ENCODE peak calls at places on chromosomes 16 and 17, in ten cellular contexts. V is mammary epithelial cell; P is GM23338; I is iris pigment epithelial cell; M is T-helper 17 cell; W is activated effector memory CD4-positive, alpha-beta T cell treated with Interleukin-2 at 50 U/mL for 16 hours; G is AG04450; U is progenitor cell of endocrine pancreas; A is putamen; E is NCI-H1092 treated with DMSO at 0.1 percent for 48 hours. C is an unnamed sample.
A peak's percentile ranks its signal among the peaks of the same experiment; 100 is the strongest.

GRCh38 chr17:44636562-44636961 is 19.7 kb upstream of the MEIOC start:
- DNase-seq in V (peak; percentile 12), P (peak; percentile 41), I (peak; percentile 62), M (no peak), W (no peak), G (peak; percentile 26), U (no peak), A (no peak), E (peak; percentile 61), C (peak; percentile 28)

GRCh38 chr16:27723711-27724490 is 174.0 kb downstream of the KATNIP start:
- DNase-seq in V (no peak), P (no peak), I (no peak), M (no peak), W (no peak), G (no peak), U (no peak), A (no peak), E (peak; percentile 10), C (no peak)

GRCh38 chr17:21199311-21199710 is 14.7 kb downstream of the TMEM11 start:
- DNase-seq in V (no peak), P (peak; percentile 78), I (peak; percentile 92), M (no peak), W (no peak), G (no peak), U (no peak), A (no peak), E (no peak), C (no peak)

GRCh38 chr16:56990407-56991286 is 1.3 kb downstream of the NLRC5 start:
- DNase-seq in V (no peak), P (no peak), I (no peak), M (no peak), W (no peak), G (no peak), U (no peak), A (no peak), E (no peak), C (no peak)

GRCh38 chr17:45394001-45394912 is 38.4 kb downstream of the ARHGAP27 start:
- DNase-seq in V (no peak), P (no peak), I (no peak), M (no peak), W (no peak), G (no peak), U (no peak), A (no peak), E (no peak), C (no peak)

GRCh38 chr16:4313563-4314531 is 2.0 kb upstream of the GLIS2 start:
- DNase-seq in V (no peak), P (peak; percentile 86), I (no peak), M (no peak), W (no peak), G (no peak), U (peak; percentile 77), A (no peak), E (no peak), C (no peak)

GRCh38 chr17:74176546-74177001 is 26.9 kb upstream of the RPL38 start:
- DNase-seq in V (peak; percentile 52), P (peak; percentile 88), I (peak; percentile 65), M (no peak), W (peak; percentile 7), G (no peak), U (peak; percentile 60), A (peak; percentile 35), E (peak; percentile 77), C (peak; percentile 29)

GRCh38 chr17:7840875-7841274 is 6.9 kb downstream of the KDM6B start:
- DNase-seq in V (no peak), P (no peak), I (no peak), M (no peak), W (no peak), G (no peak), U (no peak), A (no peak), E (no peak), C (no peak)

GRCh38 chr17:41404024-41404651 is 6.7 kb upstream of the KRT31 start:
- DNase-seq in V (peak; percentile 100), P (no peak), I (peak; percentile 95), M (no peak), W (peak; percentile 12), G (peak; percentile 69), U (no peak), A (no peak), E (no peak), C (no peak)

GRCh38 chr16:29645699-29646187 is 17.3 kb upstream of the SPN start:
- DNase-seq in V (no peak), P (peak; percentile 65), I (peak; percentile 16), M (no peak), W (no peak), G (no peak), U (no peak), A (no peak), E (no peak), C (no peak)

GRCh38 chr16:51326131-51326856 is 175.2 kb upstream of the SALL1 start:
- DNase-seq in V (peak; percentile 80), P (no peak), I (peak; percentile 77), M (no peak), W (no peak), G (peak; percentile 58), U (no peak), A (peak; percentile 79), E (no peak), C (peak; percentile 21)

GRCh38 chr17:40358323-40359038 is 6.1 kb downstream of the GJD3 start:
- DNase-seq in V (peak; percentile 70), P (peak; percentile 94), I (peak; percentile 82), M (peak; percentile 80), W (peak; percentile 80), G (peak; percentile 67), U (peak; percentile 88), A (peak; percentile 73), E (peak; percentile 75), C (peak; percentile 67)

GRCh38 chr17:58252141-58252540 is 13.8 kb downstream of the LPO start:
- DNase-seq in V (no peak), P (no peak), I (no peak), M (no peak), W (no peak), G (no peak), U (no peak), A (no peak), E (no peak), C (no peak)

GRCh38 chr17:17675925-17676534 is 5.2 kb upstream of the RAI1 start:
- DNase-seq in V (peak; percentile 99), P (peak; percentile 71), I (no peak), M (no peak), W (no peak), G (no peak), U (no peak), A (no peak), E (no peak), C (no peak)

GRCh38 chr17:1808649-1809048 is 21.1 kb downstream of the SMYD4 start:
- DNase-seq in V (no peak), P (no peak), I (no peak), M (no peak), W (no peak), G (no peak), U (no peak), A (no peak), E (no peak), C (no peak)

GRCh38 chr17:4175921-4176802 is 33.2 kb downstream of the CYB5D2 start:
- DNase-seq in V (no peak), P (no peak), I (peak; percentile 78), M (no peak), W (peak; percentile 31), G (no peak), U (no peak), A (no peak), E (no peak), C (no peak)

GRCh38 chr17:56939869-56940484 is 20.9 kb downstream of the COIL start:
- DNase-seq in V (peak; percentile 32), P (peak; percentile 93), I (peak; percentile 53), M (no peak), W (no peak), G (peak; percentile 20), U (no peak), A (no peak), E (peak; percentile 38), C (no peak)

GRCh38 chr17:16282522-16282921 is 65.5 kb downstream of the PIGL start:
- DNase-seq in V (peak; percentile 80), P (no peak), I (peak; percentile 86), M (no peak), W (no peak), G (peak; percentile 66), U (no peak), A (no peak), E (no peak), C (no peak)

GRCh38 chr17:64187093-64187895 is 57.4 kb upstream of the ERN1 start:
- DNase-seq in V (no peak), P (no peak), I (no peak), M (no peak), W (no peak), G (no peak), U (no peak), A (no peak), E (no peak), C (no peak)

GRCh38 chr17:10136258-10136981 is 62.0 kb downstream of the GAS7 start:
- DNase-seq in V (no peak), P (no peak), I (no peak), M (no peak), W (no peak), G (no peak), U (no peak), A (no peak), E (no peak), C (no peak)

GRCh38 chr17:18217412-18218015 is 7.9 kb upstream of the LLGL1 start:
- DNase-seq in V (peak; percentile 34), P (peak; percentile 86), I (peak; percentile 48), M (peak; percentile 56), W (peak; percentile 60), G (no peak), U (peak; percentile 78), A (no peak), E (peak; percentile 27), C (no peak)

GRCh38 chr17:40612510-40613244 is 34.9 kb downstream of the SMARCE1 start:
- DNase-seq in V (peak; percentile 21), P (no peak), I (no peak), M (peak; percentile 41), W (peak; percentile 64), G (no peak), U (no peak), A (peak; percentile 49), E (no peak), C (no peak)

GRCh38 chr16:63922563-63922962 is 1199.3 kb downstream of the CDH11 start:
- DNase-seq in V (no peak), P (no peak), I (no peak), M (no peak), W (no peak), G (no peak), U (no peak), A (no peak), E (no peak), C (no peak)

GRCh38 chr17:57356153-57356721 is 99.9 kb downstream of the MSI2 start:
- DNase-seq in V (no peak), P (no peak), I (no peak), M (no peak), W (no peak), G (no peak), U (no peak), A (no peak), E (no peak), C (no peak)

GRCh38 chr17:66580178-66580577 is 254.7 kb upstream of the CACNG5 start:
- DNase-seq in V (no peak), P (peak; percentile 54), I (peak; percentile 73), M (no peak), W (no peak), G (peak; percentile 57), U (no peak), A (no peak), E (no peak), C (no peak)

GRCh38 chr16:88395669-88396584 is 13.2 kb downstream of the ZNF469 start:
- DNase-seq in V (no peak), P (no peak), I (no peak), M (no peak), W (no peak), G (no peak), U (no peak), A (no peak), E (no peak), C (no peak)

GRCh38 chr17:77555741-77556291 is 402.7 kb upstream of the TNRC6C start:
- DNase-seq in V (peak; percentile 21), P (no peak), I (peak; percentile 18), M (no peak), W (no peak), G (no peak), U (no peak), A (peak; percentile 37), E (peak; percentile 92), C (no peak)

GRCh38 chr16:70635356-70636016 is 10.9 kb upstream of the IL34 start:
- DNase-seq in V (peak; percentile 65), P (peak; percentile 40), I (peak; percentile 77), M (no peak), W (no peak), G (peak; percentile 51), U (no peak), A (no peak), E (no peak), C (peak; percentile 68)